ENCODE peak calls at places on chromosomes 7 and 10, in ten cellular contexts. U, Q, T, E, F, R, X, C, Z and H are unnamed samples.

GRCh38 chr10:79243211-79244067 is 103.8 kb upstream of the PPIF start:
- DNase-seq in U (peak), Q (peak), T (peak), E (no peak), F (peak), R (peak), X (peak), C (peak), Z (peak), H (peak)

GRCh38 chr10:73225518-73225917 is 21.5 kb downstream of the DNAJC9 start:
- DNase-seq in U (no peak), Q (no peak), T (no peak), E (no peak), F (no peak), R (no peak), X (no peak), C (no peak), Z (no peak), H (no peak)

GRCh38 chr7:21089653-21090052 is 303.0 kb upstream of the SP8 start:
- DNase-seq in U (no peak), Q (no peak), T (no peak), E (no peak), F (no peak), R (no peak), X (no peak), C (no peak), Z (no peak), H (no peak)

GRCh38 chr10:105793071-105793470 is 1152.0 kb downstream of the SORCS3 start:
- DNase-seq in U (no peak), Q (no peak), T (no peak), E (no peak), F (no peak), R (no peak), X (no peak), C (no peak), Z (no peak), H (no peak)

GRCh38 chr10:21926358-21926890 is 77.1 kb downstream of the DNAJC1 start:
- DNase-seq in U (no peak), Q (no peak), T (no peak), E (no peak), F (no peak), R (no peak), X (no peak), C (no peak), Z (no peak), H (no peak)

GRCh38 chr7:45148653-45148973 is 9.0 kb upstream of the RAMP3 start:
- DNase-seq in U (no peak), Q (no peak), T (no peak), E (no peak), F (no peak), R (no peak), X (no peak), C (no peak), Z (no peak), H (no peak)

GRCh38 chr7:132187869-132188789 is 388.1 kb downstream of the PLXNA4 start:
- DNase-seq in U (no peak), Q (no peak), T (no peak), E (no peak), F (no peak), R (no peak), X (no peak), C (no peak), Z (no peak), H (no peak)

GRCh38 chr10:85916999-85917573 is 449.5 kb downstream of the GRID1 start:
- DNase-seq in U (no peak), Q (peak), T (no peak), E (no peak), F (no peak), R (no peak), X (peak), C (peak), Z (no peak), H (no peak)

GRCh38 chr10:74328388-74328787 is 177.4 kb downstream of the ADK start:
- DNase-seq in U (no peak), Q (no peak), T (no peak), E (no peak), F (no peak), R (no peak), X (no peak), C (no peak), Z (no peak), H (no peak)

GRCh38 chr7:36277247-36277542 is 112.5 kb upstream of the ANLN start:
- DNase-seq in U (no peak), Q (no peak), T (no peak), E (no peak), F (no peak), R (no peak), X (no peak), C (no peak), Z (no peak), H (no peak)

GRCh38 chr7:73718438-73718881 is 1.0 kb downstream of the STX1A start:
- DNase-seq in U (no peak), Q (no peak), T (no peak), E (no peak), F (no peak), R (no peak), X (no peak), C (no peak), Z (no peak), H (no peak)

GRCh38 chr10:97686301-97686961 is 610 bp downstream of the AVPI1 start:
- DNase-seq in U (no peak), Q (no peak), T (no peak), E (no peak), F (peak), R (no peak), X (no peak), C (no peak), Z (no peak), H (no peak)

GRCh38 chr7:158824028-158824427 is 5.3 kb downstream of the ESYT2 start:
- DNase-seq in U (peak), Q (no peak), T (no peak), E (no peak), F (peak), R (no peak), X (no peak), C (no peak), Z (no peak), H (no peak)

GRCh38 chr10:126568809-126569208 is 101.7 kb downstream of the C10orf90 start:
- DNase-seq in U (no peak), Q (no peak), T (no peak), E (no peak), F (no peak), R (no peak), X (no peak), C (no peak), Z (no peak), H (no peak)

GRCh38 chr10:72611783-72612182 is 14.1 kb downstream of the MICU1 start:
- DNase-seq in U (no peak), Q (peak), T (no peak), E (no peak), F (no peak), R (no peak), X (no peak), C (no peak), Z (no peak), H (no peak)

GRCh38 chr7:22319424-22320403 is 37.2 kb downstream of the RAPGEF5 start:
- DNase-seq in U (no peak), Q (peak), T (no peak), E (no peak), F (no peak), R (no peak), X (no peak), C (peak), Z (no peak), H (peak)

GRCh38 chr7:75967573-75967997 is 26.8 kb downstream of the TMEM120A start:
- DNase-seq in U (no peak), Q (no peak), T (no peak), E (peak), F (no peak), R (no peak), X (peak), C (no peak), Z (no peak), H (no peak)

GRCh38 chr10:110919971-110920881 is 822 bp downstream of the SHOC2 start:
- DNase-seq in U (peak), Q (no peak), T (no peak), E (peak), F (no peak), R (no peak), X (peak), C (peak), Z (no peak), H (no peak)

GRCh38 chr7:156618078-156618790 is 22.3 kb upstream of the RNF32 start:
- DNase-seq in U (no peak), Q (no peak), T (no peak), E (no peak), F (no peak), R (no peak), X (no peak), C (no peak), Z (no peak), H (no peak)

GRCh38 chr7:108211382-108212201 is 81.4 kb upstream of the LAMB4 start:
- DNase-seq in U (peak), Q (peak), T (no peak), E (no peak), F (no peak), R (no peak), X (no peak), C (no peak), Z (no peak), H (no peak)

GRCh38 chr10:112687647-112688046 is 240.6 kb downstream of the VTI1A start:
- DNase-seq in U (no peak), Q (no peak), T (no peak), E (peak), F (no peak), R (no peak), X (no peak), C (no peak), Z (no peak), H (no peak)

GRCh38 chr7:121020652-121021051 is 32.1 kb downstream of the CPED1 start:
- DNase-seq in U (no peak), Q (no peak), T (no peak), E (peak), F (no peak), R (no peak), X (no peak), C (no peak), Z (no peak), H (no peak)

GRCh38 chr7:122046402-122046801 is 97.6 kb downstream of the AASS start:
- DNase-seq in U (no peak), Q (no peak), T (no peak), E (no peak), F (no peak), R (no peak), X (no peak), C (no peak), Z (no peak), H (no peak)

GRCh38 chr7:158904599-158904998 is 48.2 kb downstream of the DYNC2I1 start:
- DNase-seq in U (no peak), Q (no peak), T (no peak), E (no peak), F (no peak), R (no peak), X (no peak), C (no peak), Z (no peak), H (no peak)

GRCh38 chr7:64637521-64638445 is 28.1 kb upstream of the ZNF107 start:
- DNase-seq in U (no peak), Q (no peak), T (no peak), E (no peak), F (no peak), R (no peak), X (no peak), C (no peak), Z (no peak), H (no peak)

GRCh38 chr7:119685906-119686305 is 587.1 kb upstream of the KCND2 start:
- DNase-seq in U (no peak), Q (no peak), T (no peak), E (no peak), F (no peak), R (no peak), X (no peak), C (no peak), Z (no peak), H (no peak)

GRCh38 chr10:33116293-33116697 is 158.3 kb upstream of the ITGB1 start:
- DNase-seq in U (no peak), Q (no peak), T (no peak), E (peak), F (no peak), R (no peak), X (no peak), C (peak), Z (no peak), H (no peak)

GRCh38 chr7:151404216-151405011 is 5.4 kb downstream of the WDR86 start:
- DNase-seq in U (peak), Q (no peak), T (no peak), E (peak), F (no peak), R (no peak), X (no peak), C (no peak), Z (no peak), H (no peak)

GRCh38 chr10:6348091-6348862 is 145.5 kb downstream of the PFKFB3 start:
- DNase-seq in U (peak), Q (no peak), T (peak), E (peak), F (peak), R (peak), X (peak), C (no peak), Z (peak), H (peak)

GRCh38 chr10:108166401-108166800 is 1001.9 kb upstream of the SORCS1 start:
- DNase-seq in U (no peak), Q (no peak), T (no peak), E (no peak), F (no peak), R (no peak), X (no peak), C (no peak), Z (no peak), H (no peak)

GRCh38 chr7:106462365-106462859 is 177.6 kb upstream of the NAMPT start:
- DNase-seq in U (no peak), Q (peak), T (no peak), E (peak), F (peak), R (no peak), X (no peak), C (no peak), Z (no peak), H (no peak)